ENCODE peak calls at places on chromosomes 16 and 17, in four cellular contexts. D is K562, J is HL-60, K is SK-N-SH. A is an unnamed sample.

GRCh38 chr16:30065943-30066881 is 652 bp downstream of the ALDOA start:
- DNase-seq in K (peak; percentile 31), D (peak; percentile 73), J (peak; percentile 54), A (no peak)

GRCh38 chr16:4667203-4667983 is 26.0 kb upstream of the NUDT16L1 start:
- DNase-seq in K (no peak), J (no peak), D (no peak), A (no peak)

GRCh38 chr16:24538756-24539294 is 541 bp upstream of the RBBP6 start:
- DNase-seq in K (no peak), J (no peak), D (no peak), A (peak; percentile 88)

GRCh38 chr16:81004646-81005353 is 1.9 kb downstream of the CMC2 start:
- DNase-seq in D (no peak), J (peak; percentile 49), K (peak; percentile 21), A (no peak)

GRCh38 chr16:27690604-27691003 is 140.7 kb downstream of the KATNIP start:
- DNase-seq in D (peak; percentile 71), J (peak; percentile 49), K (no peak), A (no peak)

GRCh38 chr16:1169285-1170075 is 16.6 kb downstream of the CACNA1H start:
- DNase-seq in D (no peak), J (no peak), K (no peak), A (no peak)

GRCh38 chr16:89720520-89720858 is 209 bp downstream of the VPS9D1 start:
- DNase-seq in K (peak; percentile 85), D (peak; percentile 61), J (no peak), A (no peak)

GRCh38 chr17:68600123-68600880 is 865 bp downstream of the FAM20A start:
- DNase-seq in K (peak; percentile 78), D (no peak), J (peak; percentile 28), A (no peak)

GRCh38 chr17:48052956-48053757 is 5.0 kb downstream of the NFE2L1 start:
- DNase-seq in J (no peak), D (peak; percentile 20), K (peak; percentile 80), A (no peak)

GRCh38 chr17:73465851-73466250 is 154.1 kb upstream of the CDC42EP4 start:
- DNase-seq in J (no peak), D (no peak), K (no peak), A (no peak)

GRCh38 chr16:87303431-87303930 is 13.7 kb downstream of the C16orf95 start:
- DNase-seq in K (no peak), D (peak; percentile 46), J (peak; percentile 66), A (no peak)

GRCh38 chr17:74391771-74392170 is 24.5 kb downstream of the GPR142 start:
- DNase-seq in D (no peak), K (no peak), J (peak; percentile 79), A (no peak)

GRCh38 chr17:55632893-55633292 is 89.8 kb downstream of the TMEM100 start:
- DNase-seq in J (no peak), D (no peak), K (no peak), A (no peak)

GRCh38 chr16:1770328-1771071 is 843 bp downstream of the NME3 start:
- DNase-seq in D (no peak), J (no peak), K (peak; percentile 76), A (no peak)

GRCh38 chr16:8080817-8081216 is 509.5 kb downstream of the TMEM114 start:
- DNase-seq in K (no peak), D (no peak), J (no peak), A (no peak)

GRCh38 chr17:40130352-40131042 is 8.7 kb downstream of the MSL1 start:
- DNase-seq in D (no peak), K (no peak), J (peak; percentile 95), A (no peak)

GRCh38 chr16:1420111-1420539 is 422 bp downstream of the UQCC4 start:
- DNase-seq in K (no peak), J (no peak), D (no peak), A (no peak)

GRCh38 chr17:20063665-20064648 is 54.8 kb downstream of the SPECC1 start:
- DNase-seq in J (peak; percentile 89), K (no peak), D (no peak), A (no peak)

GRCh38 chr17:57924677-57925076 is 30.5 kb downstream of the CUEDC1 start:
- DNase-seq in K (no peak), J (no peak), D (no peak), A (no peak)

GRCh38 chr17:46935658-46936266 is 12.8 kb downstream of the GOSR2 start:
- DNase-seq in K (no peak), J (no peak), D (peak; percentile 64), A (no peak)

GRCh38 chr16:58280146-58280845 is 14.5 kb downstream of the PRSS54 start:
- DNase-seq in D (no peak), J (no peak), K (no peak), A (no peak)

GRCh38 chr17:62994931-62995330 is 28.9 kb downstream of the TANC2 start:
- DNase-seq in K (no peak), J (no peak), D (peak; percentile 26), A (no peak)

GRCh38 chr17:33674685-33675084 is 381.6 kb upstream of the ASIC2 start:
- DNase-seq in J (peak; percentile 66), K (peak; percentile 62), D (peak; percentile 82), A (peak; percentile 30)

DNA sequence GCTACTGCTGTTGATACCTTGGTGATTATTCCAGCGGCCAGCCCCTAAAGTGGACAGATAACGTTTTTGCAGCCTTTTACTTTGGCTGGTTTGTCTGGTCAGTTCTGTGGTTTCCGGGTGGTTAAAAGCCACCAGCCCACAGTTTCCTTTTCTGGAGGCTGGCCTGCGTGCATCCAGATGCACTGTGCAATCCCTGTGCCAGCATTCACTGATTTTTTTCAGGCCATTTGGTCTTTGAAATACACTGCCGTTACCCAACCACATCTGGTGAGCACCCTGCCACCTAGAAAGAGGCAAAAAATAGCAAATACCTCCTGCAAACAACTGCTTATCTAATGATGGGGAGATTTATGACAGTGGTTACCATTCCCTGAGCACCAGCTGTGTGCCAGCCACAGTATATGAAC is 797 bp downstream of the NUDT7 start:
- DNase-seq in K (peak; percentile 58), J (peak; percentile 86), D (no peak), A (no peak)
- H3K27ac ChIP-seq in K (peak overlapping the region; percentile 86), J (peak overlapping the region; percentile 85), D (peak overlapping the region; percentile 87), A (no peak overlapping the region)

GRCh38 chr17:7323731-7324437 is 5.3 kb downstream of the NEURL4 start:
- DNase-seq in D (peak; percentile 55), K (peak; percentile 90), J (no peak), A (no peak)
- TF ChIP-seq POLR2AphosphoS5 in D (no peak), K (no peak), J (no peak), A (no peak)

GRCh38 chr17:2709173-2709661 is 2.3 kb downstream of the CLUH start:
- DNase-seq in J (peak; percentile 77), D (no peak), K (no peak), A (no peak)
- H3K27ac ChIP-seq in J (peak overlapping the region; percentile 79), D (peak overlapping the region; percentile 80), K (no peak overlapping the region), A (no peak overlapping the region)

GRCh38 chr16:11673091-11674000 is 5.1 kb downstream of the SNN start:
- DNase-seq in D (no peak), J (no peak), K (no peak), A (no peak)
- TF ChIP-seq POLR2AphosphoS5 in D (no peak), J (no peak), K (no peak), A (no peak)

DNA sequence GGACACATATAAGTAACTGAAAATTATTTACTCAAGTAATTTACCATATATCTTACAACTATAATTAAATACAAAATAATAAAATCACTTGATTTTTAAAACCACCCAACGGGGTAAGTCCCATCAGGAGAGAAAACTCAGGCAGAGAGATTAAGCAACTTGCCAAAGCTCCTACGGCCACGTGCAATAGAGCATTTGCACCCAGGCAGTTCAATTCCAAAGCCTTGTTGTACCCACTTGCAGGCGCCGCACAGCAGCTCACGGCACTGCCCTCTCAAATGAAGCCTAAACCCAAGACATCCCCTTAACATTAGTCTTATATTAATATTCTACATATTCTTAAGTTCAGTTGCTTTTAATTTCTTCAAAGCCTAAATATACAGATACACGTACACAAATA is 75.7 kb downstream of the SPAG9 start:
- DNase-seq in J (no peak), D (no peak), K (peak; percentile 25), A (no peak)
- H3K27ac ChIP-seq in J (no peak overlapping the region), D (no peak overlapping the region), K (peak overlapping the region; percentile 94), A (peak overlapping the region; percentile 91)

GRCh38 chr17:17572010-17572785 is 19.3 kb downstream of the PEMT start:
- DNase-seq in J (no peak), K (no peak), D (no peak), A (no peak)
- TF ChIP-seq POLR2AphosphoS5 in J (no peak), K (no peak), D (no peak), A (no peak)

DNA sequence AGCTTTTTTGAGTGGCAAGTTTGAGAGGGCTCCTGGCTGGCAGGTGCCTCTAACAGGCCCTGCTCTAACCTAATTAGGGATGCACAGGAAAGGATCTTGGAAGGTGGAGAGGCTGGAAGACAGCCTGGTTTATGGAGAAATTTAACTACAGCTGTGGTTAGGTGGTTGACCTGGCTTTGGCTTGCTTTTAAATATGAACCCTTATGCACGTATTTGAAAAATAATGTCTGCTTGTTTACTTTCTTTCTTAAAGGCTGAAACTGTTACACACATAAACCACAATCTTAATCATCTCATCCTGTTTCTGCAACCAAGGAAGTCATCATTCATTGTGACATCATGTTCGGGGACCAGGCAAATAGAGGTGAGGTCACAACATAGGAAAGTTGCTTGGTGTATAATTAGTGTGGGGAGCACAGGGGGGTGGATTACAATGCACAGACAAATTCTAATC is 23.1 kb upstream of the DHRS13 start:
- DNase-seq in J (peak; percentile 80), D (no peak), K (no peak), A (no peak)
- H3K27ac ChIP-seq in J (peak overlapping the region; percentile 60), D (peak overlapping the region; percentile 41), K (no peak overlapping the region), A (no peak overlapping the region)

GRCh38 chr16:67551091-67551490 is 11.2 kb upstream of the CTCF start:
- DNase-seq in D (no peak), J (no peak), K (no peak), A (no peak)
- TF ChIP-seq POLR2AphosphoS5 in D (no peak), J (no peak), K (no peak), A (no peak)

GRCh38 chr16:71737501-71737900 is 13.0 kb upstream of the PHLPP2 start:
- DNase-seq in K (no peak), J (no peak), D (no peak), A (no peak)
- H3K27ac ChIP-seq in K (no peak overlapping the region), J (no peak overlapping the region), D (no peak overlapping the region), A (no peak overlapping the region)

A was measured in SK-N-MC.